ENCODE peak calls at places on chromosomes 3 and 15, in four cellular contexts. X is ovary, Q is adrenal gland, E is spleen. S is an unnamed sample.

GRCh38 chr15:39448409-39448808 is 132.5 kb upstream of the THBS1 start:
- DNase-seq in E (no peak), X (no peak), Q (no peak), S (no peak)

GRCh38 chr3:175851541-175851940 is 992.4 kb downstream of the NAALADL2 start:
- DNase-seq in X (no peak), Q (no peak), E (no peak), S (no peak)

GRCh38 chr3:169556909-169557308 is 106.6 kb downstream of the MECOM start:
- DNase-seq in E (no peak), Q (no peak), X (no peak), S (no peak)

GRCh38 chr3:50168388-50168787 is 13.3 kb downstream of the SEMA3F start:
- DNase-seq in E (peak; percentile 84), Q (no peak), X (no peak), S (no peak)

GRCh38 chr3:126389112-126389791 is 5.5 kb upstream of the CFAP100 start:
- DNase-seq in Q (peak; percentile 84), X (peak; percentile 89), E (peak; percentile 93), S (peak; percentile 91)

GRCh38 chr3:120420855-120421570 is 29.8 kb downstream of the FSTL1 start:
- DNase-seq in X (no peak), Q (peak; percentile 49), E (no peak), S (no peak)

GRCh38 chr3:41267975-41268640 is 68.8 kb downstream of the CTNNB1 start:
- DNase-seq in E (no peak), X (no peak), Q (no peak), S (no peak)

GRCh38 chr15:60412807-60413597 is 15.2 kb upstream of the ANXA2 start:
- DNase-seq in E (no peak), X (no peak), Q (no peak), S (no peak)

GRCh38 chr3:11136116-11136515 is 18.2 kb upstream of the HRH1 start:
- DNase-seq in E (no peak), Q (no peak), X (no peak), S (no peak)

GRCh38 chr15:52093539-52094502 is 18.8 kb downstream of the BCL2L10 start:
- DNase-seq in Q (peak; percentile 60), E (no peak), X (peak; percentile 50), S (peak; percentile 68)
- TF ChIP-seq POLR2A in Q (no peak), E (no peak), X (no peak), S (no peak)

DNA sequence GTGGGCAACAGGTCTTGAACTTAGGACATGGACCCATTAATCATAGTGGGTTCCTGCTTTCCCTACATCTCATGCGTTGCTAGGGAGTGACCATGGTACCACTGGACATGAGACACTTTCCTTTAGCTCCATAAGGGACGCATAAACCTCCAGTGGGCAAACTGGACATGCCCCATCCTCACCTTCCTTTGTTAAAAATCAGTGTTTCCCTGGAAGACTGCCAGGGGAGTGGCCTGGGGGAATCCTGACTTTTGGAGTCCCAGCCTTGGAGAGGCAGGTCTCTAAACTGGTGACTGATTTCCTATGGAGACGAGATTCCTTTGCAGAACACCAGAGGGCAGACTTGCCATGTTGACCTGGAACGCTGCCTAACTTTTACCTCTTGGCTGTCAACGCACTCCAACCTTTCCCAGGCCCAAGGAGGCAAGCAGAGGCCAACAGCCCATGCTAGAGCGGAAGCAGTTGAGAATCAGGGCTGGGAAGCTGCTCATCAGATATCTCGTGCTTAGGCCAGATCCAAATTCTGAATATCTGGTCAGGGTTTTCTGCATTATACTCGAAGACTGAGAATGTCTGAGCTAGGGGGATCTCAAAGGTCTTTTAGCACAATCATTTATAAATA is 2.6 kb downstream of the XIRP1 start:
- DNase-seq in Q (peak; percentile 68), X (peak; percentile 56), E (no peak), S (no peak)
- H3K27ac ChIP-seq in Q (no peak overlapping the region), X (no peak overlapping the region), E (no peak overlapping the region), S (peak overlapping the region; percentile 49)

GRCh38 chr3:57805674-57806073 is 49.6 kb downstream of the SLMAP start:
- DNase-seq in E (no peak), Q (no peak), X (no peak), S (no peak)
- TF ChIP-seq POLR2A in E (no peak), Q (no peak), X (no peak), S (no peak)

DNA sequence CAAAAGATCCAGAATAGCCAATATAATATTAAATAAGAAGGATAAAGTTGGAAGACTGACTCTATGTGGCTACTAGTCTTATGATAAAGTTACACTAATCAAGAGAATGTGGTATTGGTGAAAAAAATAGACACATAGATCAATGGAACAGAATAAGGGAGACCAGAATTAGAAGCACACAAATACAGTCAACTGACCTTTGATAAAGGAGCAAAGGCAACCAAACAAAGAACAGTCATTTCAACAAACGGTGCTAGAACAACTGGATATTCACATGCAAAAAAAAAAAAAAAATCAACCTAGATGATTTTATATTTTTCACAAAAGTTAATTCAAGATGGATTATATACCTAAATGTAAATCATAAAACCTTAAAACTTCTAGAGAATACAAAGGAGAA is 146.4 kb downstream of the ISL2 start:
- DNase-seq in X (no peak), Q (no peak), E (no peak), S (no peak)
- H3K27ac ChIP-seq in X (no peak overlapping the region), Q (no peak overlapping the region), E (no peak overlapping the region), S (no peak overlapping the region)

DNA sequence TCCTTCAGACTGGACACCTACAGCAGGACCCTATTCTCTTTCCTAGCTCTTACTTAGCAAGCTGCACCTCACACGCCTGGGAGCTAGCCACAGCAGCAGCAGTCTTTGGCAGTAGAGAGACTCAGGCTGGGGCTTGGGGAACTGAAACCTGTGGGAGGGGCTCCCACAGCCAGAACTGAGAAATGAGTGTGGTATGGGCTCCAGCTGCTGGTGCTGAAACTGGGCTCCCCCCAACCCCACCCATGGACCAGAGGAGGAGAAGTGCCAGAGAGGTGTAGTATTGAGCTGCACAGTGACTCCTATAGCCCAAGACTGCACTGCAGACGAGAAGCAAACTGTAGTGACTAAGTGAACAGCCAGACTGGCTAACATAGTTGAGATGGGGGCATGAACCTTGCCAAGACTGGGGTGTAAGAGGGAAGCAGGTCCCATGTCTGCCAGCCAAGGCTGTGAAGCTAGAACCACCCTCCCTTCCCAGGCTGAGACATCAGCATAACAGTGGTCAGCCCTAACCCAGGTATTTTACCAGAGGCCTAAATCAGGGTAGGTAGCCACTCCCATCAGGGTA is 62.5 kb downstream of the MYO5A start:
- DNase-seq in Q (no peak), E (peak; percentile 92), X (no peak), S (peak; percentile 32)
- TF ChIP-seq POLR2A in Q (no peak), E (no peak), X (no peak), S (no peak)

GRCh38 chr15:57607570-57608000 is 15.9 kb downstream of the MYZAP start:
- DNase-seq in Q (peak; percentile 86), E (no peak), X (no peak), S (no peak)
- H3K27ac ChIP-seq in Q (peak overlapping the region; percentile 31), E (peak overlapping the region; percentile 15), X (no peak overlapping the region), S (no peak overlapping the region)

GRCh38 chr15:52019394-52020252 is 604 bp downstream of the MAPK6 start:
- DNase-seq in X (peak; percentile 83), E (peak; percentile 94), Q (peak; percentile 86), S (peak; percentile 76)

GRCh38 chr15:52020253-52021085 is 1.4 kb downstream of the MAPK6 start:
- DNase-seq in X (no peak), Q (no peak), E (no peak), S (no peak)

GRCh38 chr15:52021892-52022540 is 3.0 kb downstream of the MAPK6 start:
- DNase-seq in E (no peak), X (no peak), Q (no peak), S (no peak)

GRCh38 chr15:52023169-52023922 is 4.3 kb downstream of the MAPK6 start:
- DNase-seq in X (no peak), E (no peak), Q (no peak), S (no peak)

GRCh38 chr15:52021128-52021671 is 2.2 kb downstream of the MAPK6 start:
- DNase-seq in E (no peak), X (peak; percentile 49), Q (peak; percentile 56), S (no peak)
- TF ChIP-seq POLR2A in E (no peak), X (no peak), Q (no peak), S (no peak)

GRCh38 chr3:119349353-119349752 is 55.2 kb downstream of the ARHGAP31 start:
- DNase-seq in Q (no peak), E (no peak), X (no peak), S (no peak)
- H3K27ac ChIP-seq in Q (no peak overlapping the region), E (peak overlapping the region; percentile 61), X (peak overlapping the region; percentile 7), S (peak overlapping the region; percentile 22)

S was measured in tibial nerve.